ENCODE peak calls at places on chromosomes 11 and 22, in four cellular contexts. One of them, this sample, is unnamed.

GRCh38 chr11:73612601-73613137 is 14.8 kb upstream of the FAM168A start:
- DNase-seq in K562: no peak
- DNase-seq in HEK293T: no peak
- DNase-seq in HepG2: no peak
- DNase-seq in this sample: no peak

GRCh38 chr11:65870307-65870658 is 2.3 kb downstream of the EFEMP2 start:
- DNase-seq in K562: no peak
- DNase-seq in HEK293T: no peak
- DNase-seq in HepG2: no peak
- DNase-seq in this sample: no peak

GRCh38 chr11:30451167-30451566 is 128.3 kb downstream of the ARL14EP start:
- DNase-seq in K562: no peak
- DNase-seq in HEK293T: no peak
- DNase-seq in HepG2: no peak
- DNase-seq in this sample: no peak

GRCh38 chr22:35172452-35172851 is 84.8 kb upstream of the HMGXB4 start:
- DNase-seq in K562: no peak
- DNase-seq in HEK293T: no peak
- DNase-seq in HepG2: no peak
- DNase-seq in this sample: no peak

GRCh38 chr22:49968831-49969661 is 8.5 kb downstream of the PIM3 start:
- DNase-seq in K562: no peak
- DNase-seq in HEK293T: no peak
- DNase-seq in HepG2: no peak
- DNase-seq in this sample: no peak

GRCh38 chr11:93689166-93689734 is 27.8 kb downstream of the CEP295 start:
- DNase-seq in K562: no peak
- DNase-seq in HEK293T: no peak
- DNase-seq in HepG2: no peak
- DNase-seq in this sample: no peak

GRCh38 chr11:70402685-70403084 is 4.4 kb downstream of the CTTN start:
- DNase-seq in K562: no peak
- DNase-seq in HEK293T: no peak
- DNase-seq in HepG2: no peak
- DNase-seq in this sample: no peak

GRCh38 chr11:71329731-71330130 is 77.4 kb upstream of the SHANK2 start:
- DNase-seq in K562: no peak
- DNase-seq in HEK293T: no peak
- DNase-seq in HepG2: no peak
- DNase-seq in this sample: no peak

GRCh38 chr11:65274734-65275682 is 13.2 kb downstream of the POLA2 start:
- DNase-seq in K562: peak
- DNase-seq in HEK293T: peak
- DNase-seq in HepG2: peak
- DNase-seq in this sample: peak

GRCh38 chr11:2234963-2235362 is 35.4 kb downstream of the ASCL2 start:
- DNase-seq in K562: no peak
- DNase-seq in HEK293T: no peak
- DNase-seq in HepG2: no peak
- DNase-seq in this sample: peak

GRCh38 chr11:130677486-130678153 is 229.2 kb downstream of the ADAMTS15 start:
- DNase-seq in K562: no peak
- DNase-seq in HEK293T: no peak
- DNase-seq in HepG2: peak
- DNase-seq in this sample: peak

GRCh38 chr11:6548641-6549040 is 51.6 kb downstream of the DNHD1 start:
- DNase-seq in K562: no peak
- DNase-seq in HEK293T: no peak
- DNase-seq in HepG2: no peak
- DNase-seq in this sample: no peak

GRCh38 chr11:8354622-8355417 is 91.1 kb upstream of the LMO1 start:
- DNase-seq in K562: no peak
- DNase-seq in HEK293T: no peak
- DNase-seq in HepG2: no peak
- DNase-seq in this sample: no peak

GRCh38 chr22:45638834-45639746 is 32.5 kb upstream of the ATXN10 start:
- DNase-seq in K562: peak
- DNase-seq in HEK293T: no peak
- DNase-seq in HepG2: peak
- DNase-seq in this sample: no peak

GRCh38 chr11:73359341-73359740 is 16.9 kb upstream of the RELT start:
- DNase-seq in K562: no peak
- DNase-seq in HEK293T: no peak
- DNase-seq in HepG2: no peak
- DNase-seq in this sample: no peak

GRCh38 chr22:46259374-46259773 is 3.8 kb downstream of the PKDREJ start:
- DNase-seq in K562: no peak
- DNase-seq in HEK293T: no peak
- DNase-seq in HepG2: no peak
- DNase-seq in this sample: no peak

GRCh38 chr11:119488256-119488995 is 65.5 kb upstream of the THY1 start:
- DNase-seq in K562: no peak
- DNase-seq in HEK293T: no peak
- DNase-seq in HepG2: no peak
- DNase-seq in this sample: peak

GRCh38 chr11:45771942-45772522 is 32.9 kb upstream of the SLC35C1 start:
- DNase-seq in K562: peak
- DNase-seq in HEK293T: peak
- DNase-seq in HepG2: peak
- DNase-seq in this sample: peak

GRCh38 chr11:130531061-130531460 is 82.6 kb downstream of the ADAMTS15 start:
- DNase-seq in K562: no peak
- DNase-seq in HEK293T: no peak
- DNase-seq in HepG2: no peak
- DNase-seq in this sample: no peak

GRCh38 chr11:31474083-31474482 is 35.3 kb downstream of the IMMP1L start:
- DNase-seq in K562: no peak
- DNase-seq in HEK293T: no peak
- DNase-seq in HepG2: no peak
- DNase-seq in this sample: no peak

GRCh38 chr11:124763156-124763947 is 1.3 kb upstream of the ESAM start:
- DNase-seq in K562: peak
- DNase-seq in HEK293T: peak
- DNase-seq in HepG2: peak
- DNase-seq in this sample: peak

GRCh38 chr11:126636911-126637799 is 281.7 kb downstream of the ST3GAL4 start:
- DNase-seq in K562: no peak
- DNase-seq in HEK293T: no peak
- DNase-seq in HepG2: no peak
- DNase-seq in this sample: no peak

GRCh38 chr11:66727282-66727882 is 1.6 kb downstream of the SPTBN2 start:
- DNase-seq in K562: peak
- DNase-seq in HEK293T: peak
- DNase-seq in HepG2: no peak
- DNase-seq in this sample: peak

GRCh38 chr22:36773935-36774334 is 2.0 kb downstream of the IFT27 start:
- DNase-seq in K562: peak
- DNase-seq in HEK293T: peak
- DNase-seq in HepG2: no peak
- DNase-seq in this sample: no peak

GRCh38 chr11:107567739-107568335 is 2.3 kb upstream of the ALKBH8 start:
- DNase-seq in K562: no peak
- DNase-seq in HEK293T: no peak
- DNase-seq in HepG2: no peak
- DNase-seq in this sample: no peak

GRCh38 chr11:32310218-32310601 is 125.1 kb downstream of the WT1 start:
- DNase-seq in K562: no peak
- DNase-seq in HEK293T: no peak
- DNase-seq in HepG2: no peak
- DNase-seq in this sample: no peak

DNA sequence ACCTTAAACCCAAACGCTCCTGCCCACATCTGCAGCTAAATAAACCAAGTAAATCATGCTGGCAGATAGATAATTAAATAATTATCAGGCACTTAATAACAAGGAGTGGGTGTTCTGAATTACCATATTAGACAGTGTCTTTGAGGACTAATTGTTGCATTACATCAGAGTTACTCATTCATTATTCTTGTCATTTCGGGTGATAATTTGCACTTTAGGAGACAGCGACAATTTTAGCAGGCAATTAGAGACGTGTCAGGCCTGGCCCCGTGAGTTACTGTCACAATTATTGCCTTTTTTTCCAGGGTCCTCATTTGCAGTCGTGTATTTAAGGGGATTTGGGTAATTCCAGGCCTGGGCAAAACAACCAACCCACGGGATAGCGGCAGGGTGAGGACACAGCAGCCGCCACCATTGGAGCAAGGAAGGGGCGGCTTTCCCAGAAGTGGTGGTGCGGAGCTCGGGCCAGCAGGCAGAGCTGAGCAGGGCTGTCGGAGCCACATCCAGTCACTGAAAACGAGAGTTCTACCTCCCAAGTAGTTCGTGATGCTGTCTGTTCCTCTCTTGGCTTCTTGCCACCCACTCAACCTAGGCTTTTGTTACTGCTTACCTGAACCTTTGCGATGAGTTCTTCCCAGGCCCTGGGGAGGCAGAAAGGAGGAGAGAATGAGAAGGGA is 235.8 kb downstream of the MIAT start:
- DNase-seq in K562: no peak
- DNase-seq in HEK293T: no peak
- DNase-seq in HepG2: no peak
- DNase-seq in this sample: no peak
- TF ChIP-seq ELF4 in K562: no peak
- TF ChIP-seq ELF4 in HEK293T: no peak
- TF ChIP-seq ELF4 in HepG2: no peak
- TF ChIP-seq ELF4 in this sample: no peak

DNA sequence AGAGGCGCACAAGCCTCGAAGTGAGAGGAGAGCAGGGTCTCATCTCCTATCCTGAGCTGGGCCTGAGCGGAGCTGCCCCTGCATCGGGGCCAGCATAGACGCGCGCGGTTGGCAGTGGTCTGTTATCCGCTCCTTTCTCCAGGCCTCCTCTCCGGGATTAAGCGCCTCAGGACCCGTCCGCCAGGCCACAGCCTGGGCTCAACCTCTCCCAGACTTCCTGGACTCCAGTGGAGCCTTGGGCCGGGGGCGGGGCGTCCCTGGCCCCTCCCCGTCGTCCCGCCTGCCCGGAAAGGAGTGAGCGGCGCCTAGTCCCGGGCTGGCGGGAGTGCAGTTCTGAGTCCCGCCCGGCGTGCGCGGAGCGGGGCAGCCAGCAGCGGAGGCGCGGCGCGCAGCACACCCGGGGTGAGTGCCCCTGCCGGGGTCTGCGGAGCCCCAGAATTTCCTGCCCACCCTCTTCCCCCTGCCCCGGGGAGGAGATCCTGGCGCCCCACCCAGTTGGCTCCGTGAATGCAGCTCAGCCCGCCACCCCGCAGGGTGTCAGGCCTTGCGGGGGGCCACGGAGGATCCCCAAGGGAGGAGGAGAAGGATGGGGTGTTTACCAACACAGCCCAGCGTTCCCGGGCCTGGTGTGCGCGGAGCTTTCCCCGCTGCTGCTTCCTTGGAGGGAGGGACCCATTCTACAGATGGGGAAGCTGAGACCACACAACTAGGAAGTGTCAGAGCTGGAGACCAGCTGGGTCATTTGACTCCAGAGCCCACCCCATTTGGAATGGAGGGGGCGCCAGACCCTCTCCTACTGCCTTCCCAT is at the start of gene TCIRG1:
- DNase-seq in K562: peak
- DNase-seq in HEK293T: peak
- DNase-seq in HepG2: peak
- DNase-seq in this sample: peak
- TF ChIP-seq ELF4 in K562: peak
- TF ChIP-seq ELF4 in HEK293T: no peak
- TF ChIP-seq ELF4 in HepG2: no peak
- TF ChIP-seq ELF4 in this sample: no peak

GRCh38 chr11:116535954-116536353 is 236.8 kb downstream of the BUD13 start:
- DNase-seq in K562: no peak
- DNase-seq in HEK293T: no peak
- DNase-seq in HepG2: no peak
- DNase-seq in this sample: peak
- TF ChIP-seq ELF4 in K562: no peak
- TF ChIP-seq ELF4 in HEK293T: no peak
- TF ChIP-seq ELF4 in HepG2: no peak
- TF ChIP-seq ELF4 in this sample: no peak

DNA sequence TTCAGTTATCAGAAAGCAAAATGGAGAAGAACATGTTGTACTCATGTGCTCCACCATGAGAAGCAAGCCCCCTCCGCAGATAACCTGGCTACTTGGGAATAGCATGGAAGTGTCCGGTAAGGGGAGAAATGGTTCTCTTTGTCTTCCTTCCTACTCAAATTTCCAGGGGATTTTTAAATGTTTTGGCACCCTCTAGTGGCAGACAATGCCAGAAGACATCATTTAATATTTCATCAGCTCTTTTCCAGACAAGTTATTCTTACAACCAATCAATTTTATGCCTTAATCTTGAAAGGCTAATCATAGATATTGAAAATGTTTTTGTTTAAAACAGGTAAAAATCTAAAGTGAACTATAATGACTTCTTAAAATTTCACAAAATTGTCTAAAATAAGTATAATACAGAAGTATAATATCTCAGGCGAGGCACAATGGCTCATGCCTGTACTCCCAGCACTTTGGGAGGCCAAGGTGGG is 15.7 kb downstream of the CRTAM start:
- DNase-seq in K562: peak
- DNase-seq in HEK293T: peak
- DNase-seq in HepG2: peak
- DNase-seq in this sample: peak
- TF ChIP-seq ELF4 in K562: no peak
- TF ChIP-seq ELF4 in HEK293T: no peak
- TF ChIP-seq ELF4 in HepG2: no peak
- TF ChIP-seq ELF4 in this sample: no peak

GRCh38 chr22:43996170-43996980 is 27.7 kb upstream of the PARVB start:
- DNase-seq in K562: no peak
- DNase-seq in HEK293T: no peak
- DNase-seq in HepG2: no peak
- DNase-seq in this sample: no peak
- TF ChIP-seq ELF4 in K562: no peak
- TF ChIP-seq ELF4 in HEK293T: no peak
- TF ChIP-seq ELF4 in HepG2: no peak
- TF ChIP-seq ELF4 in this sample: no peak

DNA sequence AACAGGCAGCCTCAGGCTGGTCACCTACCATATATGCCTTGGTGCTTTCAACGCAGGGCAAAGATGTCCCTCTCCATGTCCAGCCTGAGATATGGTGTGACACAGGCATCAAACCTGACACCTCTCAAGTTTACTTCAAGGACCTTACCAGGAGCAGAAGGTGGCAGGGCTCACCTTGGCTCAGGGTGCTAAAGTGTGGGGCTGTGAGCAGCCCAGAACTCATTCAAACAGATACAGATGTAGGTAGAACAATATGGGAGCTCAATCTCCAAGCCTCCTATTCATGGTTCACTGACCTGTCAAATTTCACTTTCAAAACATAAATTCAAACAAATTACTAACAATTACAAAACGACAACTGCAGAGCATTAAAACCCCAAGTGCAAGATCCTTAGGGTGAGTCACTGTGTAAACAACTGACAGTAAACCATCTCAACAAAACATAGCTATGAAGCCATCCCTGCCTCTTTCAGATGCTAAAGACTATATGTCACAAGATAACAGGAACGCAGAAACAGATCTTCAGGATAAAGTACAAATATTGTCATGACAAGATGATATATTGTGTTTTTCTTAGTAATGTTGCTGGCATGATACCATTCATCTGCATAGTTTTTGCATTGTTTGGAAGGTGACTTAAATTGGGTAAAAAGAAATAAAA is 303.5 kb upstream of the ANO3 start:
- DNase-seq in K562: no peak
- DNase-seq in HEK293T: no peak
- DNase-seq in HepG2: peak
- DNase-seq in this sample: no peak
- TF ChIP-seq ELF4 in K562: no peak
- TF ChIP-seq ELF4 in HEK293T: no peak
- TF ChIP-seq ELF4 in HepG2: no peak
- TF ChIP-seq ELF4 in this sample: no peak

GRCh38 chr11:10908215-10908990 is 50.5 kb upstream of the ZBED5 start:
- DNase-seq in K562: no peak
- DNase-seq in HEK293T: no peak
- DNase-seq in HepG2: no peak
- DNase-seq in this sample: peak
- TF ChIP-seq ELF4 in K562: no peak
- TF ChIP-seq ELF4 in HEK293T: no peak
- TF ChIP-seq ELF4 in HepG2: no peak
- TF ChIP-seq ELF4 in this sample: no peak

This sample was measured in WTC11.